ENCODE peak calls at places on chromosomes 5 and 9, in nine cellular contexts. H is left ventricle myocardium inferior, O is heart left ventricle, C is hepatocyte, N is stomach, U is IMR-90, B is Panc1, D is lower lobe of right lung, K is neural progenitor cell. G is an unnamed sample.
A peak's percentile ranks its signal among the peaks of the same experiment; 100 is the strongest.

GRCh38 chr5:126460977-126461376 is 37.8 kb downstream of the GRAMD2B start:
- DNase-seq in H (no peak), O (no peak), C (peak; percentile 36), N (no peak), U (no peak), B (no peak), D (no peak), K (no peak), G (no peak)

GRCh38 chr9:89482056-89482784 is 15.7 kb downstream of the SEMA4D start:
- DNase-seq in H (no peak), O (no peak), C (no peak), N (no peak), U (no peak), B (no peak), D (no peak), K (no peak), G (no peak)

GRCh38 chr5:141597814-141598213 is 21.0 kb downstream of the DIAPH1 start:
- DNase-seq in H (no peak), O (no peak), C (no peak), N (no peak), U (no peak), B (no peak), D (no peak), K (no peak), G (no peak)

GRCh38 chr5:112528928-112529327 is 109.9 kb upstream of the EPB41L4A start:
- DNase-seq in H (no peak), O (no peak), C (no peak), N (no peak), U (no peak), B (no peak), D (no peak), K (no peak), G (no peak)

GRCh38 chr9:673264-673965 is 168.1 kb upstream of the DMRT1 start:
- DNase-seq in H (no peak), O (no peak), C (peak; percentile 27), N (no peak), U (no peak), B (no peak), D (no peak), K (no peak), G (no peak)

GRCh38 chr9:2837915-2838314 is 6.0 kb downstream of the PUM3 start:
- DNase-seq in H (no peak), O (no peak), C (no peak), N (no peak), U (peak; percentile 35), B (no peak), D (no peak), K (no peak), G (no peak)

GRCh38 chr5:172410160-172410559 is 44.2 kb downstream of the SH3PXD2B start:
- DNase-seq in H (no peak), O (no peak), C (no peak), N (no peak), U (peak; percentile 87), B (no peak), D (no peak), K (no peak), G (no peak)

GRCh38 chr5:59133801-59134261 is 551.0 kb downstream of the RAB3C start:
- DNase-seq in H (no peak), O (no peak), C (peak; percentile 21), N (no peak), U (peak; percentile 91), B (no peak), D (no peak), K (no peak), G (no peak)

GRCh38 chr5:79495311-79495710 is 18.6 kb downstream of the HOMER1 start:
- DNase-seq in H (no peak), O (no peak), C (peak; percentile 48), N (no peak), U (peak; percentile 43), B (no peak), D (no peak), K (no peak), G (peak; percentile 16)

GRCh38 chr5:120463991-120464626 is at the start of gene PRR16:
- DNase-seq in H (peak; percentile 56), O (peak; percentile 66), C (peak; percentile 85), N (peak; percentile 28), U (peak; percentile 73), B (no peak), D (no peak), K (peak; percentile 89), G (peak; percentile 29)

GRCh38 chr9:72158680-72159079 is 9.4 kb downstream of the GDA start:
- DNase-seq in H (no peak), O (no peak), C (no peak), N (no peak), U (no peak), B (no peak), D (no peak), K (no peak), G (no peak)

GRCh38 chr9:104227108-104227507 is 133.0 kb downstream of the SMC2 start:
- DNase-seq in H (no peak), O (no peak), C (no peak), N (no peak), U (no peak), B (no peak), D (no peak), K (no peak), G (no peak)

GRCh38 chr5:112684737-112685136 is 52.9 kb upstream of the APC start:
- DNase-seq in H (no peak), O (peak; percentile 40), C (no peak), N (no peak), U (peak; percentile 74), B (no peak), D (no peak), K (no peak), G (no peak)

GRCh38 chr9:99057665-99058625 is 47.0 kb upstream of the TGFBR1 start:
- DNase-seq in H (no peak), O (no peak), C (no peak), N (peak; percentile 59), U (peak; percentile 81), B (no peak), D (no peak), K (no peak), G (no peak)

GRCh38 chr5:13350754-13351153 is 593.7 kb downstream of the DNAH5 start:
- DNase-seq in H (no peak), O (no peak), C (no peak), N (no peak), U (no peak), B (no peak), D (no peak), K (no peak), G (no peak)

GRCh38 chr5:149773245-149774095 is 43.4 kb downstream of the PPARGC1B start:
- DNase-seq in H (peak; percentile 12), O (no peak), C (no peak), N (no peak), U (no peak), B (no peak), D (no peak), K (no peak), G (no peak)

GRCh38 chr9:137082925-137083290 is 3.9 kb upstream of the MAN1B1 start:
- DNase-seq in H (no peak), O (no peak), C (no peak), N (no peak), U (no peak), B (no peak), D (no peak), K (no peak), G (no peak)

GRCh38 chr5:176714067-176714466 is 66.8 kb downstream of the TSPAN17 start:
- DNase-seq in H (no peak), O (no peak), C (no peak), N (no peak), U (no peak), B (no peak), D (no peak), K (no peak), G (no peak)

GRCh38 chr9:37739222-37739621 is 14.4 kb upstream of the TRMT10B start:
- DNase-seq in H (no peak), O (no peak), C (no peak), N (no peak), U (no peak), B (no peak), D (no peak), K (no peak), G (no peak)

DNA sequence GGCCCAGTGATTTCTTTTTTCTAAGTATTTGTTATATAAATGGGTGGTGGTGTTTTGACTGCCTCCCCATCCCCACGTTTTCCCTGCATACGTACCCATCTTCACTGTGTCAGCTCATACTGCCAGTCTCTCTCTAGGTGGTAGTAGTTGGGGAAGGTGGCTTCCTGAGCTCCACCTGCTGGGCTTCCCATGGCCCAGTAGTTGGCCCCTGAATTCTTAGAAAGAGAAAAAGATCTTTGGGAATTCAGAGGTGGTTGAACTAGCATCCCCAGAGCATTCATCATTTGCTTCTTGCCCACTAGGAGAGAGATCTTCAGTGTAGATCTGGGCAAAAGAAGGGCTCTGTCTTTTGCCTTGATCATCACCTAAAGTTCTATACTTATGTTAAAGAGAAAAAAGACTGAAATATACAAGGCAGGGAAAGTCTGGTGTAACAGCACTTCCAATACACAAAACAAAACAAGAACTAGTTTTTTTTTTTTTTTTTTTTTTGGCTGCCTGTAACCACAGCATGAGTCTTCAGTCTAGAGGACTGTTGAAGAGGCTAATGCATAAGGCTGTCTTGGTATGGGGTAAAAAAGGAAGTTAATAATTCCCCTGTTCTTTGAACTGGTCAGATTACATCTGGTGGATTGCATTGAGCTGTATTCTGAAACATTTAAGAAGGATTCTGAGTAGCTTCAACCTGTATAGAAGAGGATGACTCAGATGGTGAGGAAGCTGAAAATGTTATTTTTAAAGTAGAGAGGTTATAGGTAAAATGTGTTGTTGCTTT is 128.7 kb downstream of the ATG10 start:
- DNase-seq in H (no peak), O (no peak), C (no peak), N (no peak), U (peak; percentile 55), B (no peak), D (no peak), K (no peak), G (no peak)
- H3K4me3 ChIP-seq in H (no peak overlapping the region), O (no peak overlapping the region), C (no peak overlapping the region), N (no peak overlapping the region), U (no peak overlapping the region), B (no peak overlapping the region), D (no peak overlapping the region), K (no peak overlapping the region), G (no peak overlapping the region)

GRCh38 chr9:135219676-135220600 is 132.5 kb downstream of the OLFM1 start:
- DNase-seq in H (no peak), O (peak; percentile 5), C (no peak), N (no peak), U (no peak), B (no peak), D (peak; percentile 17), K (no peak), G (peak; percentile 4)
- H3K4me1 ChIP-seq in H (peaks cover 22% of the 10 kb centered on the region), O (no peaks in the 10 kb centered on the region), C (peaks cover 11% of the 10 kb centered on the region), N (peaks cover 17% of the 10 kb centered on the region), U (no peaks in the 10 kb centered on the region), B (no peaks in the 10 kb centered on the region), D (peaks cover 19% of the 10 kb centered on the region), K (peaks cover 49% of the 10 kb centered on the region), G (peaks cover 67% of the 10 kb centered on the region)

GRCh38 chr5:132777209-132778069 is at the start of gene SEPTIN8:
- DNase-seq in H (peak; percentile 66), O (peak; percentile 56), C (peak; percentile 71), N (peak; percentile 55), U (no peak), B (no peak), D (peak; percentile 59), K (peak; percentile 80), G (peak; percentile 55)
- H3K4me3 ChIP-seq in H (peak within 1 kb of the TSS; percentile 95), O (peak within 1 kb of the TSS; percentile 92), C (peak within 1 kb of the TSS; percentile 88), N (peak within 1 kb of the TSS; percentile 83), U (peak within 1 kb of the TSS; percentile 65), B (peak within 1 kb of the TSS; percentile 60), D (peak within 1 kb of the TSS; percentile 94), K (peak within 1 kb of the TSS; percentile 83), G (peak within 1 kb of the TSS; percentile 41)

DNA sequence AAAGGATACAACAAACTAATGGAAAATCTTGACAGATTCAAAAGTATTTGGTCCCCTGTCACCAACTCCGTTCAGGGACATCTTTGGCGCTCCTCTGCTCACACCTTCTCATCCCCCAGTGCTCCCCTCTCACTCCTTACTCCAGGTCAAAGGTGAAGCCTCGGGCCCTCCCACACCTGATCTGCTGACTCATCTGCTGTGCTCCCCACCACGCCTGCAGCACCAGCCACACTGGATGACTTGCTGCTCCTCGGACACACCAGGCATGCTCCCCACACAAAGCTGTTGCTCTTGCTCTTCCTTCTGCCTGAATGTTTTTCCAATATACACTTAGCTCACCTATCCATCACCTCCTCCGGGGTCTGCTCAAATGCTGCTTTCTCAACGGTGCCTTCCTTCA is 123.4 kb downstream of the ESM1 start:
- DNase-seq in H (no peak), O (no peak), C (no peak), N (no peak), U (peak; percentile 17), B (no peak), D (no peak), K (no peak), G (no peak)
- H3K4me1 ChIP-seq in H (no peaks in the 10 kb centered on the region), O (no peaks in the 10 kb centered on the region), C (no peaks in the 10 kb centered on the region), N (peaks cover under 1% of the 10 kb centered on the region), U (peaks cover 8% of the 10 kb centered on the region), B (no peaks in the 10 kb centered on the region), D (no peaks in the 10 kb centered on the region), K (no peaks in the 10 kb centered on the region), G (peaks cover 5% of the 10 kb centered on the region)

G was measured in body of pancreas.